ENCODE peak calls at places on chromosome 5, in ten cellular contexts. One of them, this sample, is unnamed.
A peak's percentile ranks its signal among the peaks of the same experiment; 100 is the strongest.

GRCh38 chr5:107402881-107403280 is 267.9 kb downstream of the EFNA5 start:
- DNase-seq in tibial nerve: peak; percentile 44
- DNase-seq in lower leg skin: no peak
- DNase-seq in H54: no peak
- DNase-seq in endothelial cell of umbilical vein: no peak
- DNase-seq in IMR-90: no peak
- DNase-seq in stomach: no peak
- DNase-seq in spleen: no peak
- DNase-seq in A549: no peak
- DNase-seq in HCT116: no peak
- DNase-seq in this sample: no peak

GRCh38 chr5:103582364-103582763 is 19.8 kb upstream of the NUDT12 start:
- DNase-seq in H54: no peak
- DNase-seq in stomach: no peak
- DNase-seq in HCT116: peak; percentile 53
- DNase-seq in lower leg skin: no peak
- DNase-seq in IMR-90: peak; percentile 50
- DNase-seq in endothelial cell of umbilical vein: peak; percentile 65
- DNase-seq in tibial nerve: no peak
- DNase-seq in A549: peak; percentile 59
- DNase-seq in spleen: no peak
- DNase-seq in this sample: no peak

GRCh38 chr5:159906957-159907356 is 9.3 kb upstream of the ADRA1B start:
- DNase-seq in endothelial cell of umbilical vein: no peak
- DNase-seq in H54: no peak
- DNase-seq in stomach: peak; percentile 64
- DNase-seq in tibial nerve: no peak
- DNase-seq in spleen: no peak
- DNase-seq in lower leg skin: no peak
- DNase-seq in IMR-90: no peak
- DNase-seq in HCT116: no peak
- DNase-seq in A549: peak; percentile 90
- DNase-seq in this sample: no peak

GRCh38 chr5:50441479-50441815 is 359 bp upstream of the EMB start:
- DNase-seq in stomach: no peak
- DNase-seq in endothelial cell of umbilical vein: no peak
- DNase-seq in HCT116: no peak
- DNase-seq in lower leg skin: no peak
- DNase-seq in IMR-90: no peak
- DNase-seq in tibial nerve: no peak
- DNase-seq in spleen: no peak
- DNase-seq in A549: no peak
- DNase-seq in H54: no peak
- DNase-seq in this sample: no peak

GRCh38 chr5:177310757-177311173 is 933 bp downstream of the MXD3 start:
- DNase-seq in endothelial cell of umbilical vein: peak; percentile 71
- DNase-seq in H54: no peak
- DNase-seq in lower leg skin: no peak
- DNase-seq in IMR-90: peak; percentile 18
- DNase-seq in spleen: peak; percentile 88
- DNase-seq in A549: no peak
- DNase-seq in stomach: no peak
- DNase-seq in HCT116: no peak
- DNase-seq in tibial nerve: no peak
- DNase-seq in this sample: no peak

GRCh38 chr5:172102913-172103629 is 85.0 kb downstream of the STK10 start:
- DNase-seq in A549: peak; percentile 73
- DNase-seq in lower leg skin: peak; percentile 71
- DNase-seq in endothelial cell of umbilical vein: peak; percentile 82
- DNase-seq in IMR-90: peak; percentile 95
- DNase-seq in H54: peak; percentile 86
- DNase-seq in HCT116: peak; percentile 64
- DNase-seq in stomach: peak; percentile 67
- DNase-seq in spleen: peak; percentile 69
- DNase-seq in tibial nerve: no peak
- DNase-seq in this sample: peak; percentile 66

GRCh38 chr5:126808619-126809018 is 31.7 kb downstream of the LMNB1 start:
- DNase-seq in H54: no peak
- DNase-seq in IMR-90: peak; percentile 50
- DNase-seq in A549: peak; percentile 31
- DNase-seq in spleen: no peak
- DNase-seq in HCT116: no peak
- DNase-seq in tibial nerve: no peak
- DNase-seq in lower leg skin: no peak
- DNase-seq in endothelial cell of umbilical vein: peak; percentile 53
- DNase-seq in stomach: no peak
- DNase-seq in this sample: no peak

GRCh38 chr5:11214851-11215250 is 453.8 kb upstream of the DAP start:
- DNase-seq in H54: no peak
- DNase-seq in HCT116: no peak
- DNase-seq in lower leg skin: no peak
- DNase-seq in A549: no peak
- DNase-seq in IMR-90: no peak
- DNase-seq in endothelial cell of umbilical vein: no peak
- DNase-seq in stomach: no peak
- DNase-seq in tibial nerve: no peak
- DNase-seq in spleen: no peak
- DNase-seq in this sample: no peak

GRCh38 chr5:173191561-173191960 is 43.4 kb downstream of the NKX2-5 start:
- DNase-seq in stomach: no peak
- DNase-seq in HCT116: no peak
- DNase-seq in tibial nerve: no peak
- DNase-seq in IMR-90: no peak
- DNase-seq in H54: no peak
- DNase-seq in lower leg skin: no peak
- DNase-seq in endothelial cell of umbilical vein: no peak
- DNase-seq in spleen: no peak
- DNase-seq in A549: no peak
- DNase-seq in this sample: no peak

GRCh38 chr5:139863361-139863760 is 67.8 kb downstream of the PSD2 start:
- DNase-seq in spleen: no peak
- DNase-seq in tibial nerve: no peak
- DNase-seq in A549: no peak
- DNase-seq in lower leg skin: no peak
- DNase-seq in HCT116: no peak
- DNase-seq in stomach: no peak
- DNase-seq in H54: no peak
- DNase-seq in endothelial cell of umbilical vein: no peak
- DNase-seq in IMR-90: no peak
- DNase-seq in this sample: peak; percentile 56

GRCh38 chr5:22908129-22908528 is 55.0 kb upstream of the CDH12 start:
- DNase-seq in H54: no peak
- DNase-seq in A549: no peak
- DNase-seq in spleen: no peak
- DNase-seq in IMR-90: peak; percentile 4
- DNase-seq in endothelial cell of umbilical vein: no peak
- DNase-seq in lower leg skin: no peak
- DNase-seq in HCT116: no peak
- DNase-seq in stomach: no peak
- DNase-seq in tibial nerve: no peak
- DNase-seq in this sample: no peak

GRCh38 chr5:81851481-81852178 is 100.7 kb upstream of the SSBP2 start:
- DNase-seq in HCT116: peak; percentile 84
- DNase-seq in IMR-90: peak; percentile 94
- DNase-seq in lower leg skin: peak; percentile 96
- DNase-seq in spleen: peak; percentile 98
- DNase-seq in H54: peak; percentile 81
- DNase-seq in A549: peak; percentile 92
- DNase-seq in tibial nerve: peak; percentile 94
- DNase-seq in stomach: peak; percentile 96
- DNase-seq in endothelial cell of umbilical vein: peak; percentile 94
- DNase-seq in this sample: peak; percentile 92
- TF ChIP-seq POLR2A in HCT116: peak; percentile 47
- TF ChIP-seq POLR2A in IMR-90: no peak
- TF ChIP-seq POLR2A in lower leg skin: no peak
- TF ChIP-seq POLR2A in spleen: no peak
- TF ChIP-seq POLR2A in H54: peak; percentile 37
- TF ChIP-seq POLR2A in A549: no peak
- TF ChIP-seq POLR2A in tibial nerve: peak; percentile 29
- TF ChIP-seq POLR2A in stomach: no peak
- TF ChIP-seq POLR2A in endothelial cell of umbilical vein: peak; percentile 88
- TF ChIP-seq POLR2A in this sample: peak; percentile 30

DNA sequence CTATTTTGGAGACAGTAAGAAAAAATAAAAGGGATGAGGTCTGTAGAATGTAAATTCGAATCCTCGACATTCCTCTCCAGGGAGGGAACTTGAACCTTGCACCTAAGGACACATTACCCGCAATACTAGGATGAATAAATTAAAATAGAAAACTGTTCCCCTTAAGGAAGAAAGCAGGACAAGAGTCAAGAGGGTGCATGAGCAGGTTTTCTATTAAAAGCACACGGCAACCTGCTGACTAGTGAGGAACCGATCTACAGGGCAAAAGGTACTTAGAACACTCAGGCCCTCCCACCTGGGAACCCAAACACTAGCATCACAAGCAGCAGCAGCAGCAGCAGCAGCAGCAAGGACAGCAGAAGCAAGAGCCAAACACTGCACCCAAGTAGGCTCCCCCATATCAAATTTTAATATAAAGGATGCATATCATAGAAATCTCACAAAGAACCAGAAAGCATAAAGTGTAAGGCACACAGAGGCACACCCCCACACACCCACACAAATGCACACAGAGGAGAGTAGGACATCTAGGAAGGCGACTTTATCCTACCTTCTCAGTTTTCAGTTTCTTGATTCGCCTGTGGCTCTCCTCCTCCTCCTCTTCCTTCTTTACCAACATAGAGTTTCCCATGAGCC is 2.8 kb downstream of the ZNF608 start:
- DNase-seq in A549: no peak
- DNase-seq in tibial nerve: no peak
- DNase-seq in spleen: no peak
- DNase-seq in HCT116: no peak
- DNase-seq in endothelial cell of umbilical vein: no peak
- DNase-seq in IMR-90: no peak
- DNase-seq in H54: no peak
- DNase-seq in stomach: no peak
- DNase-seq in lower leg skin: no peak
- DNase-seq in this sample: no peak
- TF ChIP-seq POLR2A in A549: no peak
- TF ChIP-seq POLR2A in tibial nerve: no peak
- TF ChIP-seq POLR2A in spleen: no peak
- TF ChIP-seq POLR2A in HCT116: no peak
- TF ChIP-seq POLR2A in endothelial cell of umbilical vein: no peak
- TF ChIP-seq POLR2A in IMR-90: no peak
- TF ChIP-seq POLR2A in H54: no peak
- TF ChIP-seq POLR2A in stomach: no peak
- TF ChIP-seq POLR2A in lower leg skin: no peak
- TF ChIP-seq POLR2A in this sample: no peak

GRCh38 chr5:116842514-116842924 is 267.9 kb upstream of the SEMA6A start:
- DNase-seq in lower leg skin: no peak
- DNase-seq in tibial nerve: no peak
- DNase-seq in spleen: no peak
- DNase-seq in endothelial cell of umbilical vein: no peak
- DNase-seq in HCT116: no peak
- DNase-seq in stomach: no peak
- DNase-seq in A549: no peak
- DNase-seq in H54: no peak
- DNase-seq in IMR-90: no peak
- DNase-seq in this sample: no peak

GRCh38 chr5:116837876-116838568 is 263.4 kb upstream of the SEMA6A start:
- DNase-seq in lower leg skin: no peak
- DNase-seq in spleen: no peak
- DNase-seq in A549: no peak
- DNase-seq in IMR-90: no peak
- DNase-seq in stomach: no peak
- DNase-seq in endothelial cell of umbilical vein: no peak
- DNase-seq in H54: no peak
- DNase-seq in HCT116: no peak
- DNase-seq in tibial nerve: no peak
- DNase-seq in this sample: no peak

GRCh38 chr5:116844015-116844414 is 269.4 kb upstream of the SEMA6A start:
- DNase-seq in H54: no peak
- DNase-seq in A549: no peak
- DNase-seq in stomach: no peak
- DNase-seq in HCT116: no peak
- DNase-seq in tibial nerve: no peak
- DNase-seq in lower leg skin: no peak
- DNase-seq in IMR-90: no peak
- DNase-seq in endothelial cell of umbilical vein: no peak
- DNase-seq in spleen: no peak
- DNase-seq in this sample: no peak

GRCh38 chr5:116841734-116842133 is 267.1 kb upstream of the SEMA6A start:
- DNase-seq in HCT116: no peak
- DNase-seq in A549: no peak
- DNase-seq in endothelial cell of umbilical vein: no peak
- DNase-seq in IMR-90: no peak
- DNase-seq in stomach: no peak
- DNase-seq in tibial nerve: no peak
- DNase-seq in H54: no peak
- DNase-seq in spleen: no peak
- DNase-seq in lower leg skin: no peak
- DNase-seq in this sample: no peak
- TF ChIP-seq POLR2A in HCT116: no peak
- TF ChIP-seq POLR2A in A549: no peak
- TF ChIP-seq POLR2A in endothelial cell of umbilical vein: no peak
- TF ChIP-seq POLR2A in IMR-90: no peak
- TF ChIP-seq POLR2A in stomach: no peak
- TF ChIP-seq POLR2A in tibial nerve: no peak
- TF ChIP-seq POLR2A in H54: no peak
- TF ChIP-seq POLR2A in spleen: no peak
- TF ChIP-seq POLR2A in lower leg skin: no peak
- TF ChIP-seq POLR2A in this sample: no peak

GRCh38 chr5:91092859-91093843 is 290.0 kb downstream of the ARRDC3 start:
- DNase-seq in lower leg skin: no peak
- DNase-seq in IMR-90: no peak
- DNase-seq in A549: no peak
- DNase-seq in endothelial cell of umbilical vein: no peak
- DNase-seq in tibial nerve: no peak
- DNase-seq in H54: no peak
- DNase-seq in spleen: no peak
- DNase-seq in stomach: no peak
- DNase-seq in HCT116: no peak
- DNase-seq in this sample: no peak

GRCh38 chr5:91095321-91095720 is 287.8 kb downstream of the ARRDC3 start:
- DNase-seq in IMR-90: no peak
- DNase-seq in stomach: no peak
- DNase-seq in H54: no peak
- DNase-seq in tibial nerve: no peak
- DNase-seq in HCT116: no peak
- DNase-seq in lower leg skin: no peak
- DNase-seq in A549: no peak
- DNase-seq in spleen: no peak
- DNase-seq in endothelial cell of umbilical vein: peak; percentile 58
- DNase-seq in this sample: no peak

GRCh38 chr5:91091471-91092234 is 291.5 kb downstream of the ARRDC3 start:
- DNase-seq in stomach: no peak
- DNase-seq in A549: no peak
- DNase-seq in tibial nerve: no peak
- DNase-seq in IMR-90: no peak
- DNase-seq in H54: no peak
- DNase-seq in HCT116: no peak
- DNase-seq in spleen: no peak
- DNase-seq in endothelial cell of umbilical vein: no peak
- DNase-seq in lower leg skin: no peak
- DNase-seq in this sample: no peak

GRCh38 chr5:91089758-91090157 is 293.4 kb downstream of the ARRDC3 start:
- DNase-seq in A549: no peak
- DNase-seq in spleen: no peak
- DNase-seq in HCT116: no peak
- DNase-seq in tibial nerve: no peak
- DNase-seq in H54: no peak
- DNase-seq in stomach: no peak
- DNase-seq in endothelial cell of umbilical vein: no peak
- DNase-seq in IMR-90: no peak
- DNase-seq in lower leg skin: no peak
- DNase-seq in this sample: no peak

GRCh38 chr5:91090995-91091394 is 292.1 kb downstream of the ARRDC3 start:
- DNase-seq in tibial nerve: no peak
- DNase-seq in IMR-90: no peak
- DNase-seq in stomach: no peak
- DNase-seq in A549: no peak
- DNase-seq in HCT116: no peak
- DNase-seq in endothelial cell of umbilical vein: no peak
- DNase-seq in lower leg skin: no peak
- DNase-seq in spleen: no peak
- DNase-seq in H54: no peak
- DNase-seq in this sample: no peak
- TF ChIP-seq POLR2A in tibial nerve: no peak
- TF ChIP-seq POLR2A in IMR-90: no peak
- TF ChIP-seq POLR2A in stomach: no peak
- TF ChIP-seq POLR2A in A549: no peak
- TF ChIP-seq POLR2A in HCT116: no peak
- TF ChIP-seq POLR2A in endothelial cell of umbilical vein: no peak
- TF ChIP-seq POLR2A in lower leg skin: no peak
- TF ChIP-seq POLR2A in spleen: no peak
- TF ChIP-seq POLR2A in H54: no peak
- TF ChIP-seq POLR2A in this sample: no peak

This sample was measured in breast epithelium.